ENCODE peak calls at places on chromosomes 7 and 10, in seven cellular contexts. C is left ventricle myocardium inferior, Q is PC-9, D is adrenal gland, V is fibroblast of pulmonary artery, E is NCI-H526, U is skeletal muscle cell. N is an unnamed sample.

GRCh38 chr10:107542016-107542415 is 377.5 kb upstream of the SORCS1 start:
- DNase-seq in C (no peak), Q (no peak), D (no peak), V (no peak), E (no peak), U (no peak), N (no peak)

GRCh38 chr7:121330053-121330833 is 1.4 kb downstream of the WNT16 start:
- DNase-seq in C (no peak), Q (no peak), D (no peak), V (no peak), E (no peak), U (no peak), N (no peak)

GRCh38 chr10:79926037-79926436 is 22.9 kb downstream of the SFTPD start:
- DNase-seq in C (no peak), Q (no peak), D (no peak), V (no peak), E (no peak), U (no peak), N (no peak)

GRCh38 chr7:155835446-155836215 is 23.4 kb upstream of the SHH start:
- DNase-seq in C (no peak), Q (no peak), D (no peak), V (no peak), E (no peak), U (no peak), N (no peak)

GRCh38 chr10:26857991-26858706 is 2.6 kb downstream of the ABI1 start:
- DNase-seq in C (no peak), Q (no peak), D (no peak), V (peak; percentile 30), E (no peak), U (no peak), N (no peak)

GRCh38 chr10:85986777-85987176 is 379.8 kb downstream of the GRID1 start:
- DNase-seq in C (no peak), Q (no peak), D (no peak), V (no peak), E (no peak), U (no peak), N (no peak)

GRCh38 chr10:75972494-75973276 is 541.3 kb downstream of the LRMDA start:
- DNase-seq in C (no peak), Q (no peak), D (peak; percentile 29), V (peak; percentile 80), E (no peak), U (peak; percentile 71), N (peak; percentile 14)

GRCh38 chr10:85527610-85528317 is 838.8 kb downstream of the GRID1 start:
- DNase-seq in C (no peak), Q (no peak), D (no peak), V (peak; percentile 16), E (no peak), U (peak; percentile 45), N (no peak)

GRCh38 chr7:93249749-93250148 is 17.6 kb downstream of the VPS50 start:
- DNase-seq in C (no peak), Q (no peak), D (peak; percentile 15), V (peak; percentile 71), E (no peak), U (no peak), N (no peak)

GRCh38 chr10:88280518-88280917 is 302.6 kb downstream of the RNLS start:
- DNase-seq in C (no peak), Q (no peak), D (no peak), V (no peak), E (no peak), U (no peak), N (no peak)

GRCh38 chr7:29806131-29806792 is at the start of gene WIPF3:
- DNase-seq in C (peak; percentile 43), Q (no peak), D (peak; percentile 53), V (no peak), E (no peak), U (no peak), N (peak; percentile 57)

GRCh38 chr7:154583454-154583853 is 419.5 kb downstream of the PAXIP1 start:
- DNase-seq in C (no peak), Q (no peak), D (no peak), V (no peak), E (no peak), U (no peak), N (no peak)

GRCh38 chr10:124916098-124916584 is 25.8 kb upstream of the ZRANB1 start:
- DNase-seq in C (no peak), Q (no peak), D (no peak), V (peak; percentile 33), E (no peak), U (no peak), N (no peak)

GRCh38 chr7:6475433-6476186 is 27.9 kb upstream of the DAGLB start:
- DNase-seq in C (no peak), Q (no peak), D (no peak), V (no peak), E (no peak), U (no peak), N (no peak)

GRCh38 chr10:73946253-73947145 is 35.6 kb downstream of the PLAU start:
- DNase-seq in C (no peak), Q (no peak), D (no peak), V (no peak), E (no peak), U (no peak), N (no peak)

GRCh38 chr10:37379991-37380390 is 254.6 kb downstream of the ANKRD30A start:
- DNase-seq in C (no peak), Q (no peak), D (no peak), V (no peak), E (no peak), U (no peak), N (no peak)

GRCh38 chr7:130741336-130741995 is 7.5 kb upstream of the KLF14 start:
- DNase-seq in C (no peak), Q (no peak), D (no peak), V (no peak), E (no peak), U (no peak), N (no peak)

GRCh38 chr10:110497438-110498086 is at the start of gene DUSP5:
- DNase-seq in C (peak; percentile 94), Q (peak; percentile 82), D (peak; percentile 92), V (peak; percentile 96), E (peak; percentile 57), U (peak; percentile 83), N (peak; percentile 92)

GRCh38 chr7:144768633-144769032 is 67.2 kb downstream of the TPK1 start:
- DNase-seq in C (no peak), Q (no peak), D (no peak), V (no peak), E (no peak), U (no peak), N (no peak)

GRCh38 chr7:68176974-68177373 is 1180.3 kb downstream of the TYW1 start:
- DNase-seq in C (peak; percentile 15), Q (peak; percentile 68), D (peak; percentile 59), V (peak; percentile 58), E (peak; percentile 70), U (no peak), N (peak; percentile 54)

GRCh38 chr10:127046975-127047877 is 142.0 kb downstream of the DOCK1 start:
- DNase-seq in C (no peak), Q (no peak), D (no peak), V (peak; percentile 23), E (no peak), U (no peak), N (no peak)

GRCh38 chr7:157394246-157395191 is 57.7 kb downstream of the DNAJB6 start:
- DNase-seq in C (no peak), Q (no peak), D (no peak), V (no peak), E (no peak), U (no peak), N (no peak)

GRCh38 chr10:5893321-5893720 is 3.3 kb downstream of the FBH1 start:
- DNase-seq in C (no peak), Q (no peak), D (no peak), V (no peak), E (no peak), U (no peak), N (no peak)

GRCh38 chr7:94643771-94644545 is 12.0 kb downstream of the SGCE start:
- DNase-seq in C (no peak), Q (peak; percentile 62), D (no peak), V (no peak), E (no peak), U (no peak), N (no peak)

GRCh38 chr7:33677556-33677955 is 227.8 kb upstream of the BMPER start:
- DNase-seq in C (no peak), Q (no peak), D (no peak), V (peak; percentile 47), E (no peak), U (no peak), N (no peak)

GRCh38 chr10:124006526-124006925 is 86.9 kb downstream of the CHST15 start:
- DNase-seq in C (no peak), Q (no peak), D (no peak), V (no peak), E (no peak), U (no peak), N (no peak)

GRCh38 chr7:20329389-20330175 is 1.1 kb upstream of the ITGB8 start:
- DNase-seq in C (peak; percentile 42), Q (peak; percentile 97), D (peak; percentile 62), V (peak; percentile 79), E (peak; percentile 68), U (no peak), N (peak; percentile 70)

GRCh38 chr7:27418544-27418943 is 175.9 kb downstream of the EVX1 start:
- DNase-seq in C (no peak), Q (peak; percentile 44), D (no peak), V (no peak), E (no peak), U (no peak), N (no peak)

GRCh38 chr10:99532687-99533495 is at the start of gene NKX2-3:
- DNase-seq in C (peak; percentile 48), Q (no peak), D (peak; percentile 24), V (peak; percentile 33), E (peak; percentile 28), U (no peak), N (peak; percentile 67)

GRCh38 chr7:141456298-141456697 is 94.9 kb upstream of the AGK start:
- DNase-seq in C (no peak), Q (no peak), D (no peak), V (no peak), E (no peak), U (no peak), N (no peak)

GRCh38 chr10:110523736-110524135 is 26.0 kb downstream of the DUSP5 start:
- DNase-seq in C (no peak), Q (no peak), D (no peak), V (no peak), E (no peak), U (no peak), N (no peak)

GRCh38 chr7:100576384-100576993 is 2.8 kb upstream of the SAP25 start:
- DNase-seq in C (no peak), Q (no peak), D (no peak), V (no peak), E (no peak), U (no peak), N (no peak)